ENCODE peak calls at places on chromosome 13, in nine cellular contexts. G, I, B, Z, D, H, W, K and E are unnamed samples.

GRCh38 chr13:51645154-51645650 is 60.9 kb downstream of the WDFY2 start:
- DNase-seq in I (no peak), G (no peak), D (no peak), H (peak; percentile 21), Z (peak; percentile 90), K (no peak), W (peak; percentile 29), B (peak; percentile 94), E (no peak)

GRCh38 chr13:45542391-45542790 is 73.1 kb downstream of the ERICH6B start:
- DNase-seq in W (no peak), I (no peak), B (no peak), G (no peak), Z (no peak), D (no peak), H (no peak), K (no peak), E (no peak)

GRCh38 chr13:32669030-32669646 is 82.9 kb downstream of the PDS5B start:
- DNase-seq in B (peak; percentile 73), H (peak; percentile 34), I (peak; percentile 37), G (no peak), Z (peak; percentile 76), W (no peak), K (peak; percentile 28), D (no peak), E (no peak)

GRCh38 chr13:37486171-37486661 is 112.4 kb downstream of the POSTN start:
- DNase-seq in H (no peak), I (no peak), B (no peak), D (no peak), Z (peak; percentile 29), W (no peak), G (no peak), K (no peak), E (no peak)

GRCh38 chr13:30446122-30446500 is 19.6 kb downstream of the HMGB1 start:
- DNase-seq in G (no peak), Z (no peak), W (no peak), B (no peak), D (no peak), H (no peak), I (peak; percentile 22), K (no peak), E (no peak)

GRCh38 chr13:61795580-61795979 is 379.9 kb upstream of the PCDH20 start:
- DNase-seq in B (peak; percentile 2), I (no peak), K (no peak), D (no peak), G (no peak), W (no peak), H (no peak), Z (peak; percentile 27), E (no peak)

GRCh38 chr13:46783504-46783903 is 13.5 kb downstream of the ESD start:
- DNase-seq in H (no peak), I (no peak), K (no peak), G (no peak), D (no peak), B (no peak), W (no peak), Z (no peak), E (no peak)

GRCh38 chr13:93230466-93230865 is 3.9 kb downstream of the GPC6 start:
- DNase-seq in Z (peak; percentile 85), B (peak; percentile 76), I (no peak), H (no peak), G (no peak), K (no peak), D (no peak), W (no peak), E (no peak)

GRCh38 chr13:97282705-97283104 is 60.6 kb downstream of the MBNL2 start:
- DNase-seq in H (no peak), G (no peak), B (no peak), Z (no peak), W (no peak), D (no peak), K (no peak), I (no peak), E (no peak)